ENCODE peak calls at places on chromosomes 5 and 9, in five cellular contexts. One of them, this sample, is unnamed.

GRCh38 chr9:69645488-69645887 is 26.7 kb downstream of the APBA1 start:
- DNase-seq in cardiac muscle cell: no peak
- DNase-seq in neural crest cell: no peak
- DNase-seq in lung: peak
- DNase-seq in colonic mucosa: peak
- DNase-seq in this sample: no peak

GRCh38 chr9:1383823-1384580 is 333.8 kb downstream of the DMRT2 start:
- DNase-seq in cardiac muscle cell: no peak
- DNase-seq in neural crest cell: no peak
- DNase-seq in lung: no peak
- DNase-seq in colonic mucosa: no peak
- DNase-seq in this sample: no peak

GRCh38 chr9:36213387-36213786 is 22.7 kb downstream of the CLTA start:
- DNase-seq in cardiac muscle cell: no peak
- DNase-seq in neural crest cell: no peak
- DNase-seq in lung: no peak
- DNase-seq in colonic mucosa: no peak
- DNase-seq in this sample: no peak

GRCh38 chr5:1799110-1799601 is 481 bp downstream of the MRPL36 start:
- DNase-seq in cardiac muscle cell: peak
- DNase-seq in neural crest cell: no peak
- DNase-seq in lung: no peak
- DNase-seq in colonic mucosa: peak
- DNase-seq in this sample: no peak

GRCh38 chr9:7347556-7347955 is 452.0 kb downstream of the DMAC1 start:
- DNase-seq in cardiac muscle cell: no peak
- DNase-seq in neural crest cell: no peak
- DNase-seq in lung: no peak
- DNase-seq in colonic mucosa: no peak
- DNase-seq in this sample: no peak

GRCh38 chr5:138543730-138544104 is 681 bp upstream of the ETF1 start:
- DNase-seq in cardiac muscle cell: no peak
- DNase-seq in neural crest cell: no peak
- DNase-seq in lung: no peak
- DNase-seq in colonic mucosa: no peak
- DNase-seq in this sample: no peak

GRCh38 chr5:114305402-114306207 is 56.3 kb upstream of the KCNN2 start:
- DNase-seq in cardiac muscle cell: peak
- DNase-seq in neural crest cell: no peak
- DNase-seq in lung: no peak
- DNase-seq in colonic mucosa: no peak
- DNase-seq in this sample: no peak

GRCh38 chr9:33106827-33107621 is 30.6 kb upstream of the SMU1 start:
- DNase-seq in cardiac muscle cell: peak
- DNase-seq in neural crest cell: no peak
- DNase-seq in lung: no peak
- DNase-seq in colonic mucosa: no peak
- DNase-seq in this sample: no peak

GRCh38 chr5:31412324-31412723 is 119.6 kb downstream of the DROSHA start:
- DNase-seq in cardiac muscle cell: peak
- DNase-seq in neural crest cell: no peak
- DNase-seq in lung: no peak
- DNase-seq in colonic mucosa: no peak
- DNase-seq in this sample: no peak

GRCh38 chr5:146565764-146566163 is 49.8 kb upstream of the GPR151 start:
- DNase-seq in cardiac muscle cell: peak
- DNase-seq in neural crest cell: peak
- DNase-seq in lung: peak
- DNase-seq in colonic mucosa: peak
- DNase-seq in this sample: peak

GRCh38 chr5:110932755-110933488 is 138.6 kb upstream of the TSLP start:
- DNase-seq in cardiac muscle cell: no peak
- DNase-seq in neural crest cell: no peak
- DNase-seq in lung: no peak
- DNase-seq in colonic mucosa: no peak
- DNase-seq in this sample: no peak

GRCh38 chr5:39231705-39232525 is 12.6 kb upstream of the FYB1 start:
- DNase-seq in cardiac muscle cell: peak
- DNase-seq in neural crest cell: no peak
- DNase-seq in lung: no peak
- DNase-seq in colonic mucosa: no peak
- DNase-seq in this sample: no peak

GRCh38 chr9:96087669-96088299 is 212.3 kb downstream of the ERCC6L2 start:
- DNase-seq in cardiac muscle cell: no peak
- DNase-seq in neural crest cell: no peak
- DNase-seq in lung: no peak
- DNase-seq in colonic mucosa: no peak
- DNase-seq in this sample: no peak

GRCh38 chr9:114114364-114114763 is 15.3 kb upstream of the KIF12 start:
- DNase-seq in cardiac muscle cell: no peak
- DNase-seq in neural crest cell: no peak
- DNase-seq in lung: no peak
- DNase-seq in colonic mucosa: no peak
- DNase-seq in this sample: no peak

DNA sequence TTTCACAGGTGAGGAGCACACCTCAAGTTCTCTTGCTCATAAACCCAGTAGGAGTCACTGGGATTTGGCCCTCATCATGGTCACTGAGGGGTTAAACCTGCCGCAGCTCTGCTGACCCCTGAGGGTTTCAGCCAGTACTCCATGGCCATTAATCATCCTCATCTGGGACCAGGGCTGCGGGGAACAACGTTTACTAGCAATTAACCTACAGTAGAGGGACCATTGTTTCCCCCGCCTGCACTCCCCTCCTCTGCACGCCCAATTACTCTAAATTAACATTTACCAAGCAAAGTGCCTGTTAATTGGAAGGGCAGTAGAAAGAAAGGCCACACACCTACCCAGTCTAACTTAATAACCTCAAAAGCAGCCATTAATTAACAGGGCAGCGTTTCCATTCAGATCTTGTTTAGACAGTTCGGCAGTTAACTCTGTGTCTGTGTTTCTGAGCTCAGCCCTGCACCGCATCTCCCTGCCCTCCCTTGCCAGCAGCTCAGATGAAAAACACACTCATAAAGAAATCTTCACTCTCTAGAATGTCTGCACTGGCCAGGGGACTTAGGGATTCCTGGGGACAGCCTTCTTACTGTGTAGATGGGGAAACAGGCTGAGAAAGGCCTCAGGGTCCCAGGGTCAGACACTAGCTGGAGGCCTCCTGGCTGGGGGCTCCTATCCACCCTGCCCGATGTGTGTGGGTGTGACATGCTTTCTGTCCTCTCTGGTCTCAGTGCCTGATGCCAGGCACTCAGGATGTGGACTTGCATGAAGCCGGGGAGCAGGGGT is 51.6 kb downstream of the ALG2 start:
- DNase-seq in cardiac muscle cell: no peak
- DNase-seq in neural crest cell: no peak
- DNase-seq in lung: no peak
- DNase-seq in colonic mucosa: no peak
- DNase-seq in this sample: no peak
- TF ChIP-seq CTCF in cardiac muscle cell: peak
- TF ChIP-seq CTCF in neural crest cell: no peak
- TF ChIP-seq CTCF in lung: no peak
- TF ChIP-seq CTCF in colonic mucosa: no peak
- TF ChIP-seq CTCF in this sample: no peak

GRCh38 chr5:67989457-67989856 is 226.1 kb upstream of the PIK3R1 start:
- DNase-seq in cardiac muscle cell: peak
- DNase-seq in neural crest cell: no peak
- DNase-seq in lung: no peak
- DNase-seq in colonic mucosa: peak
- DNase-seq in this sample: no peak
- TF ChIP-seq CTCF in cardiac muscle cell: peak
- TF ChIP-seq CTCF in neural crest cell: no peak
- TF ChIP-seq CTCF in lung: no peak
- TF ChIP-seq CTCF in colonic mucosa: no peak
- TF ChIP-seq CTCF in this sample: no peak

GRCh38 chr5:7753596-7753995 is 97.3 kb downstream of the CFAP90 start:
- DNase-seq in cardiac muscle cell: no peak
- DNase-seq in neural crest cell: no peak
- DNase-seq in lung: no peak
- DNase-seq in colonic mucosa: no peak
- DNase-seq in this sample: no peak
- TF ChIP-seq CTCF in cardiac muscle cell: no peak
- TF ChIP-seq CTCF in neural crest cell: no peak
- TF ChIP-seq CTCF in lung: no peak
- TF ChIP-seq CTCF in colonic mucosa: no peak
- TF ChIP-seq CTCF in this sample: no peak

DNA sequence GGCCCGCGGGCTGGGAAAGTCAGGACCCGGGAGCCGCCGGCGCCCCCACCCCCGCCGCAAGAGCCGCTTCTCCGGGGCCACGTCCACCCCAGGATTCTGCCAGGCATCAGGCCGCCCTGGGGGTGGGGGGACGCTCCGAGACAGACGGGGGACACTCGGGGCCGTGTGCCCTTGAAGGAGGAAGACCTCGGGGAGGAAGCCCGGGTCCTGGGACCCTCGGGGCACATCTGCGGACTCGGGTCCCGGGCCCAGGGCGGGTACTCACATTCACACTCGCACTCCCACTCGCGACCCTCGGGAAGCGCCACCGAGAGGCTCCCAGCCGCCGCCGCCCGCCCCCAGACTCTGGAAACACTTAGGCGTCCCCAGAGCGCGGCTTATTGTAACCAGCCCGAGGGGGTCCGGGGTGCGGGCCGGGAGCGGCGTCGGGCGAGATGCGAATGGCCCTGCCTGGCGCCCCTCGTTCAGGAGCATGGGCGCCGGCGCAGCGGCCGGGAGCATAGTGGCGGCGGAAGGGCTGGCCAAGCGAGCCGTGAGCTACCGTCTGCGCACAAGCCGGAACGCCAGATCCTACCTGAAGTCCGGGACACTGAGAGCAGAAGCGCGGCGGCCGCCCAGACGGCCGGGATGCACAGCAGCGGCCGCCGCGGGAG is 609 bp downstream of the ROR2 start:
- DNase-seq in cardiac muscle cell: peak
- DNase-seq in neural crest cell: peak
- DNase-seq in lung: no peak
- DNase-seq in colonic mucosa: no peak
- DNase-seq in this sample: no peak
- TF ChIP-seq CTCF in cardiac muscle cell: no peak
- TF ChIP-seq CTCF in neural crest cell: no peak
- TF ChIP-seq CTCF in lung: no peak
- TF ChIP-seq CTCF in colonic mucosa: no peak
- TF ChIP-seq CTCF in this sample: no peak

DNA sequence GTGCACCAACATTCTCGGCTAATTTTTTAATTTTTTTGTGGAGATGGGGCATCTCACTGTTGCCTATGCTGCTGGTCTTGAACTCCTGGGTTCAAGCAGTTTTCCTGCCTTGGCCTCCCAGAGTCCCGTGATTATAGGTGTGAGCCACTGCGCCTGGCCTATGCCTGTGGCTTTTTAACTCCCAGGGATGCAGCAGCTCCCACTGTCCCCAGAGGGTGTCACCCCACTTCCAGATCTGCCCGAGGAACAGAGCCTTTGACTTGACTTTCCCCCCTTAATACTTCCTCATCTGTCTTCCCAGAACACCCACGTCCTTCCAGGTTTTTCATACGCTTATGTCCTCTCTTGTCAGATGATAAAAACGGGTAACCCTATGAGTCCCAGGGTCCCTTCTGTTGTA is 7.6 kb upstream of the PRRC2B start:
- DNase-seq in cardiac muscle cell: no peak
- DNase-seq in neural crest cell: no peak
- DNase-seq in lung: no peak
- DNase-seq in colonic mucosa: no peak
- DNase-seq in this sample: no peak
- TF ChIP-seq CTCF in cardiac muscle cell: no peak
- TF ChIP-seq CTCF in neural crest cell: no peak
- TF ChIP-seq CTCF in lung: peak
- TF ChIP-seq CTCF in colonic mucosa: no peak
- TF ChIP-seq CTCF in this sample: no peak

DNA sequence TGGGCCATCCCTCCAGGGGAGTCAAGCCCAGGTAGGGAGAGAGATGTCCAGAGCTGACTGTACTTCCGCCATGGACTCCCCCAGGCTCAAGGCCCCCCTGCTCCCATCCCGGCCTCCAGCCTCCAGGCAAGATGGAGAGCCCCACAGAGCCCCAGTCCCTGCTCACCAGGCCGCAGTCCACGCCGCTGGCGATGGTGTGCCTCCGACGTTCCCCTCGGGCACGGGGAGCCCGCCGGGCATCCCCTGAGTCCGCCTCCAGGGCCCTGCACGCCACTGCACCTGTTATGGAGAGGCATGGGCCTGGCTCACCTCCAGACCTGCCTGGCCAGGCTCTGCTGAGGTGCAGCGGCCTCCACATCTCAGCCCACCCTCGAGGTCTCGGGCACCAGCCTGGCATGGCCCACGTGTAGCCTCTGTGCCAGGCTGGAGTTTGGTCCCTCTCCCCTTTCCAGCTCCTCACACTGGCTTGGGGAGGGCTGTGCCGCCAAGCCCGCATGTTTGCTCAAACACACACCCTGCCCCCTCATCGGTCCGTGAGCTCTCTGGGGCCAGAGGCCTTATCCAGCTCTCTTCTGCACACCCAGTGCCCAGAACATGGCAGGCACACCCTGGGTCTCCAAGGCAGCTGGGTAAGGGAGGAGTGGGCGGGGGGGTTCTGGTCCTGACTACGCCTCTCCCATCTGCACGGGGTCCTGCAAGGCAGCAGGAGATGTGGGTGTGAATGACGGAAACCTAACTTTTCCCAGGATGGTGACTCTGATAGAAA is 4.1 kb downstream of the SAPCD2 start:
- DNase-seq in cardiac muscle cell: no peak
- DNase-seq in neural crest cell: no peak
- DNase-seq in lung: no peak
- DNase-seq in colonic mucosa: no peak
- DNase-seq in this sample: no peak
- TF ChIP-seq CTCF in cardiac muscle cell: no peak
- TF ChIP-seq CTCF in neural crest cell: no peak
- TF ChIP-seq CTCF in lung: no peak
- TF ChIP-seq CTCF in colonic mucosa: no peak
- TF ChIP-seq CTCF in this sample: no peak

GRCh38 chr5:143850050-143850713 is 38.2 kb downstream of the HMHB1 start:
- DNase-seq in cardiac muscle cell: no peak
- DNase-seq in neural crest cell: no peak
- DNase-seq in lung: no peak
- DNase-seq in colonic mucosa: no peak
- DNase-seq in this sample: no peak
- TF ChIP-seq CTCF in cardiac muscle cell: no peak
- TF ChIP-seq CTCF in neural crest cell: no peak
- TF ChIP-seq CTCF in lung: no peak
- TF ChIP-seq CTCF in colonic mucosa: no peak
- TF ChIP-seq CTCF in this sample: no peak

GRCh38 chr5:140926903-140927573 is 939 bp downstream of the PCDHAC1 start:
- DNase-seq in cardiac muscle cell: peak
- DNase-seq in neural crest cell: no peak
- DNase-seq in lung: peak
- DNase-seq in colonic mucosa: no peak
- DNase-seq in this sample: no peak

GRCh38 chr5:140925806-140926205 is 293 bp upstream of the PCDHAC1 start:
- DNase-seq in cardiac muscle cell: no peak
- DNase-seq in neural crest cell: no peak
- DNase-seq in lung: no peak
- DNase-seq in colonic mucosa: no peak
- DNase-seq in this sample: no peak

GRCh38 chr5:140926211-140926902 is at the start of gene PCDHAC1:
- DNase-seq in cardiac muscle cell: peak
- DNase-seq in neural crest cell: peak
- DNase-seq in lung: peak
- DNase-seq in colonic mucosa: peak
- DNase-seq in this sample: no peak
- TF ChIP-seq CTCF in cardiac muscle cell: peak
- TF ChIP-seq CTCF in neural crest cell: peak
- TF ChIP-seq CTCF in lung: no peak
- TF ChIP-seq CTCF in colonic mucosa: peak
- TF ChIP-seq CTCF in this sample: no peak

GRCh38 chr5:127926974-127927373 is 156.6 kb upstream of the SLC12A2 start:
- DNase-seq in cardiac muscle cell: no peak
- DNase-seq in neural crest cell: no peak
- DNase-seq in lung: no peak
- DNase-seq in colonic mucosa: no peak
- DNase-seq in this sample: no peak
- TF ChIP-seq CTCF in cardiac muscle cell: no peak
- TF ChIP-seq CTCF in neural crest cell: no peak
- TF ChIP-seq CTCF in lung: no peak
- TF ChIP-seq CTCF in colonic mucosa: no peak
- TF ChIP-seq CTCF in this sample: no peak

This sample was measured in natural killer cell.